ENCODE peak calls at places on chromosomes 5 and 9, in seven cellular contexts. One of them, this sample, is unnamed.
A peak's percentile ranks its signal among the peaks of the same experiment; 100 is the strongest.

GRCh38 chr9:21081999-21082398 is 4.3 kb upstream of the IFNB1 start:
- DNase-seq in CD4-positive, alpha-beta memory T cell: peak; percentile 27
- DNase-seq in mesendoderm: no peak
- DNase-seq in endothelial cell of umbilical vein: no peak
- DNase-seq in effector memory CD4-positive, alpha-beta T cell: no peak
- DNase-seq in heart left ventricle: no peak
- DNase-seq in PC-3: no peak
- DNase-seq in this sample: no peak

GRCh38 chr5:151699071-151699901 is 12.6 kb upstream of the SPARC start:
- DNase-seq in CD4-positive, alpha-beta memory T cell: no peak
- DNase-seq in mesendoderm: peak; percentile 98
- DNase-seq in endothelial cell of umbilical vein: peak; percentile 94
- DNase-seq in effector memory CD4-positive, alpha-beta T cell: no peak
- DNase-seq in heart left ventricle: peak; percentile 82
- DNase-seq in PC-3: peak; percentile 85
- DNase-seq in this sample: no peak

GRCh38 chr5:173726848-173727557 is 110.6 kb upstream of the BOD1 start:
- DNase-seq in CD4-positive, alpha-beta memory T cell: no peak
- DNase-seq in mesendoderm: no peak
- DNase-seq in endothelial cell of umbilical vein: no peak
- DNase-seq in effector memory CD4-positive, alpha-beta T cell: no peak
- DNase-seq in heart left ventricle: no peak
- DNase-seq in PC-3: no peak
- DNase-seq in this sample: no peak

GRCh38 chr5:179261301-179262125 is 83.7 kb downstream of the ADAMTS2 start:
- DNase-seq in CD4-positive, alpha-beta memory T cell: no peak
- DNase-seq in mesendoderm: peak; percentile 90
- DNase-seq in endothelial cell of umbilical vein: no peak
- DNase-seq in effector memory CD4-positive, alpha-beta T cell: no peak
- DNase-seq in heart left ventricle: no peak
- DNase-seq in PC-3: peak; percentile 3
- DNase-seq in this sample: no peak

GRCh38 chr9:74379718-74380117 is 117.4 kb upstream of the RORB start:
- DNase-seq in CD4-positive, alpha-beta memory T cell: peak; percentile 35
- DNase-seq in mesendoderm: peak; percentile 86
- DNase-seq in endothelial cell of umbilical vein: no peak
- DNase-seq in effector memory CD4-positive, alpha-beta T cell: peak; percentile 3
- DNase-seq in heart left ventricle: no peak
- DNase-seq in PC-3: peak; percentile 46
- DNase-seq in this sample: no peak

GRCh38 chr5:163347671-163348070 is 89.7 kb upstream of the CCNG1 start:
- DNase-seq in CD4-positive, alpha-beta memory T cell: no peak
- DNase-seq in mesendoderm: peak; percentile 76
- DNase-seq in endothelial cell of umbilical vein: peak; percentile 57
- DNase-seq in effector memory CD4-positive, alpha-beta T cell: no peak
- DNase-seq in heart left ventricle: peak; percentile 13
- DNase-seq in PC-3: peak; percentile 82
- DNase-seq in this sample: no peak

GRCh38 chr9:68500457-68501158 is 40.1 kb downstream of the TMEM252 start:
- DNase-seq in CD4-positive, alpha-beta memory T cell: no peak
- DNase-seq in mesendoderm: no peak
- DNase-seq in endothelial cell of umbilical vein: no peak
- DNase-seq in effector memory CD4-positive, alpha-beta T cell: no peak
- DNase-seq in heart left ventricle: no peak
- DNase-seq in PC-3: peak; percentile 90
- DNase-seq in this sample: no peak

GRCh38 chr9:129162901-129163670 is 15.0 kb downstream of the IER5L start:
- DNase-seq in CD4-positive, alpha-beta memory T cell: no peak
- DNase-seq in mesendoderm: no peak
- DNase-seq in endothelial cell of umbilical vein: no peak
- DNase-seq in effector memory CD4-positive, alpha-beta T cell: no peak
- DNase-seq in heart left ventricle: no peak
- DNase-seq in PC-3: no peak
- DNase-seq in this sample: no peak

GRCh38 chr5:176814836-176815438 is 4.6 kb downstream of the UNC5A start:
- DNase-seq in CD4-positive, alpha-beta memory T cell: no peak
- DNase-seq in mesendoderm: no peak
- DNase-seq in endothelial cell of umbilical vein: no peak
- DNase-seq in effector memory CD4-positive, alpha-beta T cell: no peak
- DNase-seq in heart left ventricle: no peak
- DNase-seq in PC-3: no peak
- DNase-seq in this sample: no peak

DNA sequence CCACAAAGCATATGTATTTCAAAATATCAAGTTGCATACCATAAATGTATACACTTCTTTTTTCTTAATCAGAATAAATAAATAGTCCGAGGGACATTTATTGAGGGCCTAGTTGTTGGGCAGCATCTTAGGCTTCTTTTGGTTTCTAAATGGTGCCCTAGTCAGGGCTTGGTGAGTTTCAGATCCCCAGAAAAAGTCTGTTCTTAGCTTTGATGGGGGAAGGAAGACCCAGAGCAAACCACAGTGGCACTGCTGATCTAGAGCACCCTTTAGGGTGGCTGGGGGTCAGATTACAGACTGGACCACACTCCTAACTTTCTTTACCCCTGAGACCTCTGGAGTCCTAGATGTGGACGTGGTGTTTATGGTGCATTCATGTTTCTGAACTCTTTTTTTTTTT is 97.8 kb downstream of the C9orf152 start:
- DNase-seq in CD4-positive, alpha-beta memory T cell: no peak
- DNase-seq in mesendoderm: no peak
- DNase-seq in endothelial cell of umbilical vein: no peak
- DNase-seq in effector memory CD4-positive, alpha-beta T cell: no peak
- DNase-seq in heart left ventricle: no peak
- DNase-seq in PC-3: no peak
- DNase-seq in this sample: no peak
- H3K4me1 ChIP-seq in CD4-positive, alpha-beta memory T cell: no peaks in the 10 kb centered on the region
- H3K4me1 ChIP-seq in mesendoderm: peaks cover 13% of the 10 kb centered on the region
- H3K4me1 ChIP-seq in endothelial cell of umbilical vein: peaks cover 22% of the 10 kb centered on the region
- H3K4me1 ChIP-seq in effector memory CD4-positive, alpha-beta T cell: no peaks in the 10 kb centered on the region
- H3K4me1 ChIP-seq in heart left ventricle: peaks cover 49% of the 10 kb centered on the region
- H3K4me1 ChIP-seq in PC-3: no peaks in the 10 kb centered on the region
- H3K4me1 ChIP-seq in this sample: no peaks in the 10 kb centered on the region

DNA sequence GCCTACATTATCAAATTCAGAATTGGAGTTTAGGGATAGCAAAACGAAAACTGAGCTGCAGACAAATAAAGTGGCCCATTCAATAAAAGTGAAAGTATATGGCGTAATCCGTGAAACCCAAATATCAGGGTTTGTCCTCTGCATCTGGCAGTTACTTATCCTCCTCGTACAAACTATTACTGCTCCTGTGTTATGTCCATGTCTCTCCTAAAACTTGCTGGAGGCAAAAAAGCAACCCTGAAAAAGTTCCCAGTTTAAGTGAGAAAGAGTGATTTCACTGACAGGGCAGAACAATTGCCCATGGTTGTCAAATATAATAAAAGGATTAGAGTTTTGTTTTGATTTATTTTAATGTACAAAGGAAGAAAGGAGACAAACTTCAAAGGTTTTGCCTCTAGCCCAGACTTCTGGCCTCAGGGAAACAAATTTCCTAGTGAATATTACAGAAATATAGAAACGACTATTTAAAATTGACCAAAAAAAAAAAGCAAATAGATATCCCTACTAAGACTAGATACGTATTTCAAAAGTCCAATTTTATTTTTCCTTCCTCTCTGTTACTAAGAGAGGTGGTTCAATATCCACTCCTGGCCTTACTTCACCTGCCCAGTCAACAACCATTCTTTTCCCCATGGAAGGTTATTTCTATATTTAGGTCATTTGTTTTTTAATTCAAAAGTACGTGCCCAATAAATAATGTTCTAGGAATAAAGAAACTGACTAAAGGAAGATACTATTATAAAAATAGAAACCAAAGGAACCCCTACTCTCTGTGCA is 50.0 kb downstream of the NFIB start:
- DNase-seq in CD4-positive, alpha-beta memory T cell: no peak
- DNase-seq in mesendoderm: no peak
- DNase-seq in endothelial cell of umbilical vein: no peak
- DNase-seq in effector memory CD4-positive, alpha-beta T cell: no peak
- DNase-seq in heart left ventricle: no peak
- DNase-seq in PC-3: no peak
- DNase-seq in this sample: no peak
- H3K27ac ChIP-seq in CD4-positive, alpha-beta memory T cell: no peak overlapping the region
- H3K27ac ChIP-seq in mesendoderm: no peak overlapping the region
- H3K27ac ChIP-seq in endothelial cell of umbilical vein: no peak overlapping the region
- H3K27ac ChIP-seq in effector memory CD4-positive, alpha-beta T cell: no peak overlapping the region
- H3K27ac ChIP-seq in heart left ventricle: peak overlapping the region; percentile 43
- H3K27ac ChIP-seq in PC-3: no peak overlapping the region
- H3K27ac ChIP-seq in this sample: no peak overlapping the region

DNA sequence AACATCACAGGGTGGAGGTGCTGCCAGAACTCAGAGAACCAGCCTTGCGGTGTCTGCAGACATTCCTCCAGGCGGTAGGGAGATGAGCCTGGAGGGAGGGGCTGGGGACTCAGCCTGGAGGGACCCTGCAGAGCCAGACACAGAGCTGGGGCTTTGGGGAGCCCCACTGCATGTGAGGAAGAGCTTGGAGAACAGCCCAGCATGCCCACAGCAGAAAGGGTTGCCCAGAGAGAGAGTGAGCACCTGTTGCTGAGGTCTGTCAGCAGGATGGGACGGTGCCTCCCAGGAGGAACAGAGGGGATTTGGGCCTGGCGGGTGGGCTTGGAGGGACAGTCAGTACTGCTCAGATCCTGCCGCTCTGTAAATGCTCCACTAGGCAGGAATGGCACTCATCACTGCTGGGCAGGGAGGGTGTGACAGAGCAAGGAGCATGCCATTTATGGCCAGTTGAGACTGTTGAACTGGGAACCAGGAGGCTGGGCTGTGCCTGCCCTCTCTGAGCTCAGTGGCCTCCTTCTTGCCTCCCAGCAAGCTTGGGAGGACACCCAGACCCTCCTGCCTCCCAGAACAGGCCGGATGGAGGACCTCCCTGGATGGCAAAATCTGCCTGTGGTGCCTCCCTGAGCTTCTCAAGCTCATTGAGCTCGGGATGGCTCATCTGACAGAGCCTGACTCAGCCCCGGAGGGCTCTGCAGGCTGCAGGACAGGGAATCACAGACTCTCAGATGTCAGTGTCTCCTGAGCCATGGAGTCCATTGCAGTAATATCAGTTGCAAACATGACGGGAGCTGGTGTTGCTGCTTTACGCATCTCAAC is 828 bp upstream of the HRCT1 start:
- DNase-seq in CD4-positive, alpha-beta memory T cell: no peak
- DNase-seq in mesendoderm: no peak
- DNase-seq in endothelial cell of umbilical vein: no peak
- DNase-seq in effector memory CD4-positive, alpha-beta T cell: no peak
- DNase-seq in heart left ventricle: no peak
- DNase-seq in PC-3: peak; percentile 71
- DNase-seq in this sample: no peak
- H3K4me1 ChIP-seq in CD4-positive, alpha-beta memory T cell: peaks cover 61% of the 10 kb centered on the region
- H3K4me1 ChIP-seq in mesendoderm: peaks cover 21% of the 10 kb centered on the region
- H3K4me1 ChIP-seq in endothelial cell of umbilical vein: peaks cover 55% of the 10 kb centered on the region
- H3K4me1 ChIP-seq in effector memory CD4-positive, alpha-beta T cell: peaks cover 37% of the 10 kb centered on the region
- H3K4me1 ChIP-seq in heart left ventricle: peaks cover 71% of the 10 kb centered on the region
- H3K4me1 ChIP-seq in PC-3: peaks cover 64% of the 10 kb centered on the region
- H3K4me1 ChIP-seq in this sample: peaks cover 36% of the 10 kb centered on the region

GRCh38 chr9:94081864-94082468 is 2.3 kb upstream of the PTPDC1 start:
- DNase-seq in CD4-positive, alpha-beta memory T cell: no peak
- DNase-seq in mesendoderm: peak; percentile 23
- DNase-seq in endothelial cell of umbilical vein: no peak
- DNase-seq in effector memory CD4-positive, alpha-beta T cell: no peak
- DNase-seq in heart left ventricle: no peak
- DNase-seq in PC-3: no peak
- DNase-seq in this sample: no peak

GRCh38 chr9:94082956-94083355 is 1.3 kb upstream of the PTPDC1 start:
- DNase-seq in CD4-positive, alpha-beta memory T cell: no peak
- DNase-seq in mesendoderm: no peak
- DNase-seq in endothelial cell of umbilical vein: no peak
- DNase-seq in effector memory CD4-positive, alpha-beta T cell: no peak
- DNase-seq in heart left ventricle: no peak
- DNase-seq in PC-3: no peak
- DNase-seq in this sample: no peak

GRCh38 chr9:94081435-94081834 is 2.8 kb upstream of the PTPDC1 start:
- DNase-seq in CD4-positive, alpha-beta memory T cell: no peak
- DNase-seq in mesendoderm: no peak
- DNase-seq in endothelial cell of umbilical vein: no peak
- DNase-seq in effector memory CD4-positive, alpha-beta T cell: no peak
- DNase-seq in heart left ventricle: no peak
- DNase-seq in PC-3: no peak
- DNase-seq in this sample: no peak

GRCh38 chr9:94083384-94083783 is 880 bp upstream of the PTPDC1 start:
- DNase-seq in CD4-positive, alpha-beta memory T cell: no peak
- DNase-seq in mesendoderm: no peak
- DNase-seq in endothelial cell of umbilical vein: no peak
- DNase-seq in effector memory CD4-positive, alpha-beta T cell: no peak
- DNase-seq in heart left ventricle: no peak
- DNase-seq in PC-3: no peak
- DNase-seq in this sample: no peak

DNA sequence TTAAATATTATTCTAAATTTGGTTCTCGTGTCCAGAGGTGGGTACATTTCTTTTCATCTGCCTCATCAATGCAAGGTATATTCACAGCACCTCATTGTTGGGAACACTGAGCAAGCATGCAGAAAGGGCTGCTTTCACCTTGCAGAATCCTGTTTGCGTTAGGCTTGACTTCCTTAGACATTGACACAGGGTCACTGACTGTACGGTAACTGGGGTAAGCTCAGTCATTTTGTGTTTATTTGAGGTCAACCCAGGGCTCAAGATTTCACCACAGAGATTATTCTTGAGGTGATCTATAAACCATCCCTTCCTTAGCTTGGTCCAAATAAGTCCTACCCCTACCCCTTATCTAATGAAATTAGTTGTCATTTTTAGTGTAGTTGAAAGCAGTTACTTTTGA is 1.7 kb upstream of the PTPDC1 start:
- DNase-seq in CD4-positive, alpha-beta memory T cell: no peak
- DNase-seq in mesendoderm: no peak
- DNase-seq in endothelial cell of umbilical vein: no peak
- DNase-seq in effector memory CD4-positive, alpha-beta T cell: no peak
- DNase-seq in heart left ventricle: no peak
- DNase-seq in PC-3: no peak
- DNase-seq in this sample: no peak
- H3K27ac ChIP-seq in CD4-positive, alpha-beta memory T cell: no peak overlapping the region
- H3K27ac ChIP-seq in mesendoderm: no peak overlapping the region
- H3K27ac ChIP-seq in endothelial cell of umbilical vein: no peak overlapping the region
- H3K27ac ChIP-seq in effector memory CD4-positive, alpha-beta T cell: no peak overlapping the region
- H3K27ac ChIP-seq in heart left ventricle: peak overlapping the region; percentile 64
- H3K27ac ChIP-seq in PC-3: no peak overlapping the region
- H3K27ac ChIP-seq in this sample: no peak overlapping the region